ENCODE peak calls at places on chromosome 1, in five cellular contexts. R, Y, A, B and V are unnamed samples.

GRCh38 chr1:214143015-214143775 is 137.8 kb upstream of the SMYD2 start:
- DNase-seq in R (no peak), Y (no peak), A (no peak), B (no peak), V (no peak)

GRCh38 chr1:47572731-47573505 is 135.1 kb downstream of the FOXD2 start:
- DNase-seq in R (no peak), Y (no peak), A (no peak), B (peak), V (no peak)

GRCh38 chr1:6108937-6109636 is 63.4 kb downstream of the KCNAB2 start:
- DNase-seq in R (no peak), Y (peak), A (peak), B (peak), V (peak)

GRCh38 chr1:199335496-199335895 is 692.0 kb upstream of the NR5A2 start:
- DNase-seq in R (no peak), Y (no peak), A (no peak), B (no peak), V (no peak)

GRCh38 chr1:223350361-223350908 is 13.5 kb downstream of the SUSD4 start:
- DNase-seq in R (no peak), Y (no peak), A (no peak), B (no peak), V (no peak)

GRCh38 chr1:167077868-167078210 is 12.3 kb downstream of the GPA33 start:
- DNase-seq in R (no peak), Y (no peak), A (no peak), B (no peak), V (no peak)

GRCh38 chr1:172176206-172176605 is 244.3 kb upstream of the C1orf105 start:
- DNase-seq in R (no peak), Y (no peak), A (no peak), B (no peak), V (no peak)

GRCh38 chr1:173269490-173270230 is 62.5 kb upstream of the TNFSF4 start:
- DNase-seq in R (no peak), Y (peak), A (peak), B (no peak), V (no peak)

GRCh38 chr1:7089485-7089884 is 304.2 kb downstream of the CAMTA1 start:
- DNase-seq in R (no peak), Y (no peak), A (no peak), B (no peak), V (no peak)

GRCh38 chr1:64527191-64527590 is 57.3 kb downstream of the CACHD1 start:
- DNase-seq in R (no peak), Y (no peak), A (no peak), B (no peak), V (no peak)

GRCh38 chr1:55426619-55427018 is 211.5 kb upstream of the USP24 start:
- DNase-seq in R (no peak), Y (no peak), A (no peak), B (no peak), V (no peak)

GRCh38 chr1:108848802-108849201 is 8.1 kb downstream of the AKNAD1 start:
- DNase-seq in R (no peak), Y (no peak), A (no peak), B (no peak), V (no peak)

GRCh38 chr1:91831132-91831930 is 54.6 kb downstream of the TGFBR3 start:
- DNase-seq in R (no peak), Y (no peak), A (no peak), B (no peak), V (no peak)

GRCh38 chr1:228772516-228773212 is 37.4 kb downstream of the RHOU start:
- DNase-seq in R (no peak), Y (no peak), A (no peak), B (no peak), V (no peak)

GRCh38 chr1:4932666-4933065 is 278.3 kb downstream of the AJAP1 start:
- DNase-seq in R (no peak), Y (no peak), A (no peak), B (no peak), V (no peak)

GRCh38 chr1:204623894-204624361 is 61.6 kb downstream of the LRRN2 start:
- DNase-seq in R (no peak), Y (no peak), A (no peak), B (no peak), V (peak)

GRCh38 chr1:156151093-156151688 is 2.2 kb upstream of the SEMA4A start:
- DNase-seq in R (no peak), Y (peak), A (peak), B (no peak), V (no peak)

GRCh38 chr1:247747616-247748015 is 325 bp downstream of the OR14A2 start:
- DNase-seq in R (no peak), Y (peak), A (no peak), B (no peak), V (no peak)

GRCh38 chr1:39940253-39940652 is 14.7 kb upstream of the MFSD2A start:
- DNase-seq in R (no peak), Y (no peak), A (no peak), B (no peak), V (no peak)